ENCODE peak calls at places on chromosome 16, in eight cellular contexts. One of them, this sample, is unnamed.
A peak's percentile ranks its signal among the peaks of the same experiment; 100 is the strongest.

GRCh38 chr16:30837904-30838303 is 50.9 kb upstream of the ZNF629 start:
- DNase-seq in right atrium auricular region: no peak
- DNase-seq in ascending aorta: no peak
- DNase-seq in AG04449: no peak
- DNase-seq in MM.1S: no peak
- DNase-seq in body of pancreas: no peak
- DNase-seq in astrocyte of the cerebellum: no peak
- DNase-seq in PC-3: peak; percentile 62
- DNase-seq in this sample: no peak

GRCh38 chr16:27214084-27214961 is 11.0 kb downstream of the KDM8 start:
- DNase-seq in right atrium auricular region: no peak
- DNase-seq in ascending aorta: no peak
- DNase-seq in AG04449: no peak
- DNase-seq in MM.1S: no peak
- DNase-seq in body of pancreas: peak; percentile 80
- DNase-seq in astrocyte of the cerebellum: no peak
- DNase-seq in PC-3: no peak
- DNase-seq in this sample: no peak

GRCh38 chr16:51149721-51150158 is 1.3 kb downstream of the SALL1 start:
- DNase-seq in right atrium auricular region: no peak
- DNase-seq in ascending aorta: no peak
- DNase-seq in AG04449: no peak
- DNase-seq in MM.1S: no peak
- DNase-seq in body of pancreas: no peak
- DNase-seq in astrocyte of the cerebellum: no peak
- DNase-seq in PC-3: no peak
- DNase-seq in this sample: no peak

GRCh38 chr16:65833171-65833871 is 533.2 kb upstream of the CDH5 start:
- DNase-seq in right atrium auricular region: peak; percentile 16
- DNase-seq in ascending aorta: no peak
- DNase-seq in AG04449: peak; percentile 59
- DNase-seq in MM.1S: no peak
- DNase-seq in body of pancreas: no peak
- DNase-seq in astrocyte of the cerebellum: peak; percentile 35
- DNase-seq in PC-3: peak; percentile 69
- DNase-seq in this sample: no peak

GRCh38 chr16:3012828-3013420 is at the start of gene CLDN9:
- DNase-seq in right atrium auricular region: no peak
- DNase-seq in ascending aorta: no peak
- DNase-seq in AG04449: no peak
- DNase-seq in MM.1S: peak; percentile 54
- DNase-seq in body of pancreas: peak; percentile 74
- DNase-seq in astrocyte of the cerebellum: no peak
- DNase-seq in PC-3: peak; percentile 58
- DNase-seq in this sample: no peak

GRCh38 chr16:88322500-88322970 is 60.2 kb upstream of the ZNF469 start:
- DNase-seq in right atrium auricular region: no peak
- DNase-seq in ascending aorta: no peak
- DNase-seq in AG04449: no peak
- DNase-seq in MM.1S: no peak
- DNase-seq in body of pancreas: no peak
- DNase-seq in astrocyte of the cerebellum: no peak
- DNase-seq in PC-3: no peak
- DNase-seq in this sample: no peak

GRCh38 chr16:21263640-21264211 is 14.4 kb downstream of the CRYM start:
- DNase-seq in right atrium auricular region: no peak
- DNase-seq in ascending aorta: peak; percentile 46
- DNase-seq in AG04449: no peak
- DNase-seq in MM.1S: peak; percentile 33
- DNase-seq in body of pancreas: no peak
- DNase-seq in astrocyte of the cerebellum: no peak
- DNase-seq in PC-3: no peak
- DNase-seq in this sample: no peak

GRCh38 chr16:81838794-81839193 is 59.7 kb downstream of the PLCG2 start:
- DNase-seq in right atrium auricular region: no peak
- DNase-seq in ascending aorta: no peak
- DNase-seq in AG04449: no peak
- DNase-seq in MM.1S: no peak
- DNase-seq in body of pancreas: no peak
- DNase-seq in astrocyte of the cerebellum: no peak
- DNase-seq in PC-3: peak; percentile 63
- DNase-seq in this sample: peak; percentile 15

GRCh38 chr16:82983390-82983789 is 356.6 kb downstream of the CDH13 start:
- DNase-seq in right atrium auricular region: no peak
- DNase-seq in ascending aorta: no peak
- DNase-seq in AG04449: no peak
- DNase-seq in MM.1S: no peak
- DNase-seq in body of pancreas: no peak
- DNase-seq in astrocyte of the cerebellum: no peak
- DNase-seq in PC-3: no peak
- DNase-seq in this sample: no peak

GRCh38 chr16:22075043-22075757 is 17.1 kb upstream of the VWA3A start:
- DNase-seq in right atrium auricular region: no peak
- DNase-seq in ascending aorta: no peak
- DNase-seq in AG04449: no peak
- DNase-seq in MM.1S: no peak
- DNase-seq in body of pancreas: no peak
- DNase-seq in astrocyte of the cerebellum: no peak
- DNase-seq in PC-3: peak; percentile 30
- DNase-seq in this sample: no peak

GRCh38 chr16:1381655-1382406 is 30.1 kb downstream of the GNPTG start:
- DNase-seq in right atrium auricular region: no peak
- DNase-seq in ascending aorta: no peak
- DNase-seq in AG04449: no peak
- DNase-seq in MM.1S: no peak
- DNase-seq in body of pancreas: no peak
- DNase-seq in astrocyte of the cerebellum: no peak
- DNase-seq in PC-3: no peak
- DNase-seq in this sample: no peak

GRCh38 chr16:751152-752007 is 9.2 kb upstream of the MSLN start:
- DNase-seq in right atrium auricular region: no peak
- DNase-seq in ascending aorta: no peak
- DNase-seq in AG04449: no peak
- DNase-seq in MM.1S: no peak
- DNase-seq in body of pancreas: no peak
- DNase-seq in astrocyte of the cerebellum: no peak
- DNase-seq in PC-3: no peak
- DNase-seq in this sample: no peak

GRCh38 chr16:56357765-56358322 is 67.5 kb downstream of the AMFR start:
- DNase-seq in right atrium auricular region: peak; percentile 57
- DNase-seq in ascending aorta: peak; percentile 66
- DNase-seq in AG04449: no peak
- DNase-seq in MM.1S: no peak
- DNase-seq in body of pancreas: no peak
- DNase-seq in astrocyte of the cerebellum: no peak
- DNase-seq in PC-3: no peak
- DNase-seq in this sample: no peak

GRCh38 chr16:12901597-12902436 is at the start of gene SHISA9:
- DNase-seq in right atrium auricular region: no peak
- DNase-seq in ascending aorta: no peak
- DNase-seq in AG04449: no peak
- DNase-seq in MM.1S: no peak
- DNase-seq in body of pancreas: no peak
- DNase-seq in astrocyte of the cerebellum: no peak
- DNase-seq in PC-3: no peak
- DNase-seq in this sample: no peak

GRCh38 chr16:12900599-12901203 is 697 bp upstream of the SHISA9 start:
- DNase-seq in right atrium auricular region: no peak
- DNase-seq in ascending aorta: no peak
- DNase-seq in AG04449: no peak
- DNase-seq in MM.1S: no peak
- DNase-seq in body of pancreas: no peak
- DNase-seq in astrocyte of the cerebellum: no peak
- DNase-seq in PC-3: no peak
- DNase-seq in this sample: no peak

GRCh38 chr16:12902511-12903324 is 1.3 kb downstream of the SHISA9 start:
- DNase-seq in right atrium auricular region: no peak
- DNase-seq in ascending aorta: no peak
- DNase-seq in AG04449: no peak
- DNase-seq in MM.1S: no peak
- DNase-seq in body of pancreas: no peak
- DNase-seq in astrocyte of the cerebellum: no peak
- DNase-seq in PC-3: no peak
- DNase-seq in this sample: no peak

GRCh38 chr16:12899529-12900168 is 1.7 kb upstream of the SHISA9 start:
- DNase-seq in right atrium auricular region: no peak
- DNase-seq in ascending aorta: no peak
- DNase-seq in AG04449: no peak
- DNase-seq in MM.1S: no peak
- DNase-seq in body of pancreas: no peak
- DNase-seq in astrocyte of the cerebellum: no peak
- DNase-seq in PC-3: peak; percentile 74
- DNase-seq in this sample: no peak

DNA sequence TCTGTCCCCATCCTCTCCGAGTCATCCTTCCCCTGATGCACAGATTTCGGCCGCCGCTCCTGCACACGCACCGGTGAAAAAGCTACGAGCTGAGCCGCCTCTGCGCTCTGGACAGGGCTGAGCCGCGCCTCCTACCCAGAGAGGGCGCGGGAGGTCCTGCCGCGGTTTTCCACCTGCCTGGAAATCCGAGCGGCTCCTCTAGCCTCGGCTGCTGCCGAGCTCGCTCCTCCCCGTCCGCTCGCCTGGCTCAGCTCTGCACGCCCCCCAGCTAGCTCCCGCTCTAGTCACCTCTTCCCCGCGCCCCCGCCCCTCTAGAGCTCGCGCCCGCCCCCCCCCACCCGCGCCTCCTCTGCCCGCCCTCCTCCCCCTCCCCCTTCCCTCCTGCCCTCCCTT is 198 bp upstream of the SHISA9 start:
- DNase-seq in right atrium auricular region: no peak
- DNase-seq in ascending aorta: no peak
- DNase-seq in AG04449: no peak
- DNase-seq in MM.1S: no peak
- DNase-seq in body of pancreas: peak; percentile 15
- DNase-seq in astrocyte of the cerebellum: no peak
- DNase-seq in PC-3: no peak
- DNase-seq in this sample: no peak
- H3K4me3 ChIP-seq in right atrium auricular region: no peak overlapping the region
- H3K4me3 ChIP-seq in ascending aorta: peak overlapping the region; percentile 54
- H3K4me3 ChIP-seq in AG04449: no peak overlapping the region
- H3K4me3 ChIP-seq in MM.1S: no peak overlapping the region
- H3K4me3 ChIP-seq in body of pancreas: no peak overlapping the region
- H3K4me3 ChIP-seq in astrocyte of the cerebellum: no peak overlapping the region
- H3K4me3 ChIP-seq in PC-3: no peak overlapping the region
- H3K4me3 ChIP-seq in this sample: peak overlapping the region; percentile 20

DNA sequence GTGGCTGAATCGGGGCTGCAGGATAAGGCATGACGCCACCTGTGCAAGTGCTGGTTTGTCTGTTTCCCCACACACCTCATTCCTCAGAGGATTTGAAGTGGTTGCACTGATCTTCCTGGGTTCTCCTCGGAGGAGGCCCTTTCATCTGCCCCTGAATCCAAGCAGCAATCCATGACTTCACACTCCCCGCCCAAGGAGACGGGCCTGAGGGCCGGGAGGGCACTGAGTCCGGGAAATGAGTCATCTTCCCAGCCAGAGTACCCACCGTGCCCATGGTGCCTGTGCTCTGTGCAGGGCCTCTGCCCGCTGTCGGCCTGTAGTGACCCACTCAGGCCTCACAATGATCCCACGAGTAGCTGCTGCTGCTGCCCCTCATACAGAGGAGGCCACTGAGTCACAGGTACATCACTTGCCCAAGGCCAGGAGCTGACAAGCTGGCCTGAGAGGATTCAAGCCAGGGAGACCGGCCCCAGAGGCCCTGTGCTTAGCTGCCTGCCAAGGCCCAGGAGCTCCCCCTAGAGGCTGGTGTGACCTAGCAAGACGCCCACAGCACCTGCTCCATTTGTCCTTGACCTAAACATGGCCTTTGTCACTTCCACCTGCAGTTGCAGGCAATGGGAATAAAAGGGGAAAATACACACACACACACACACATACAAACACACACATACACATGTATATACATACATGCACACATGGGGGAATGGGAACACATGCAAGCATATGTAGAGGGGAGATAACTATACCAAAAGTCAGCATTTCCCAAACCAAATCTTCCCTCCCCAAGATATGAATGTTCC is 240.0 kb downstream of the C16orf95 start:
- DNase-seq in right atrium auricular region: no peak
- DNase-seq in ascending aorta: no peak
- DNase-seq in AG04449: no peak
- DNase-seq in MM.1S: peak; percentile 9
- DNase-seq in body of pancreas: peak; percentile 82
- DNase-seq in astrocyte of the cerebellum: no peak
- DNase-seq in PC-3: peak; percentile 65
- DNase-seq in this sample: no peak
- TF ChIP-seq CTCF in right atrium auricular region: no peak
- TF ChIP-seq CTCF in ascending aorta: peak; percentile 51
- TF ChIP-seq CTCF in AG04449: peak; percentile 75
- TF ChIP-seq CTCF in MM.1S: peak; percentile 42
- TF ChIP-seq CTCF in body of pancreas: peak; percentile 61
- TF ChIP-seq CTCF in astrocyte of the cerebellum: peak; percentile 56
- TF ChIP-seq CTCF in PC-3: peak; percentile 81
- TF ChIP-seq CTCF in this sample: peak; percentile 83

GRCh38 chr16:57797526-57798266 is 4.6 kb downstream of the KIFC3 start:
- DNase-seq in right atrium auricular region: no peak
- DNase-seq in ascending aorta: no peak
- DNase-seq in AG04449: no peak
- DNase-seq in MM.1S: peak; percentile 73
- DNase-seq in body of pancreas: peak; percentile 82
- DNase-seq in astrocyte of the cerebellum: no peak
- DNase-seq in PC-3: peak; percentile 73
- DNase-seq in this sample: no peak
- H3K4me3 ChIP-seq in right atrium auricular region: no peak overlapping the region
- H3K4me3 ChIP-seq in ascending aorta: no peak overlapping the region
- H3K4me3 ChIP-seq in AG04449: no peak overlapping the region
- H3K4me3 ChIP-seq in MM.1S: peak overlapping the region; percentile 78
- H3K4me3 ChIP-seq in body of pancreas: peak overlapping the region; percentile 23
- H3K4me3 ChIP-seq in astrocyte of the cerebellum: peak overlapping the region; percentile 12
- H3K4me3 ChIP-seq in PC-3: peak overlapping the region; percentile 59
- H3K4me3 ChIP-seq in this sample: peak overlapping the region; percentile 14

DNA sequence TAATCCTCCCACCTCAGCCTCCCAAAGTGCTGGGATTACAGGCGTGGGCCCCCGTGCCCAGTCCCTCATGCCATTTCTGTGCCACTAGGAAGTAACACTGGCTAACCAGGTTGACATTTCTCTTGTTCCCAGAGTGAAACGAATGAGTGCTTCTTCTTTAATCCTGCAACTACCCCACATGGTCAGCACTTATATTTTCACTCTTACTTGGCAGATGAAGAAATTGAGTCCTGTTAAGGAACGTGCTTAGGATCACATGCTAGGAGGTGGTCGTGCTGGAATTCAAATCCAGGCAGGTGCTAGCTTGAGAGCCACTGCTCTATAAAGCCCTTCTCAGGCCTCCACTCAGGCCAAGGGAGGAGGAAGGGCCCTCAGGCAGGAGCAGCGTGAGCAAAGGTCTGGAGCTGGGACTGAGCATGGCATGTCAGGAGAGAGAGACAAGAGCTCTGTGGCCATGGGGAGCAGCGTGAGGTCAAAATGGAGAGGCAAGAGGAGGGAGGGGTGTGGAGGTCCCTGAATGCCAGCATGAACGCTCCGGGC is 18.5 kb upstream of the RMI2 start:
- DNase-seq in right atrium auricular region: no peak
- DNase-seq in ascending aorta: no peak
- DNase-seq in AG04449: no peak
- DNase-seq in MM.1S: no peak
- DNase-seq in body of pancreas: no peak
- DNase-seq in astrocyte of the cerebellum: no peak
- DNase-seq in PC-3: no peak
- DNase-seq in this sample: no peak
- TF ChIP-seq CTCF in right atrium auricular region: no peak
- TF ChIP-seq CTCF in ascending aorta: no peak
- TF ChIP-seq CTCF in AG04449: no peak
- TF ChIP-seq CTCF in MM.1S: no peak
- TF ChIP-seq CTCF in body of pancreas: no peak
- TF ChIP-seq CTCF in astrocyte of the cerebellum: no peak
- TF ChIP-seq CTCF in PC-3: no peak
- TF ChIP-seq CTCF in this sample: no peak

GRCh38 chr16:66881964-66882508 is 1.7 kb downstream of the PDP2 start:
- DNase-seq in right atrium auricular region: no peak
- DNase-seq in ascending aorta: no peak
- DNase-seq in AG04449: no peak
- DNase-seq in MM.1S: no peak
- DNase-seq in body of pancreas: no peak
- DNase-seq in astrocyte of the cerebellum: no peak
- DNase-seq in PC-3: no peak
- DNase-seq in this sample: no peak
- H3K4me3 ChIP-seq in right atrium auricular region: no peak overlapping the region
- H3K4me3 ChIP-seq in ascending aorta: no peak overlapping the region
- H3K4me3 ChIP-seq in AG04449: no peak overlapping the region
- H3K4me3 ChIP-seq in MM.1S: no peak overlapping the region
- H3K4me3 ChIP-seq in body of pancreas: no peak overlapping the region
- H3K4me3 ChIP-seq in astrocyte of the cerebellum: no peak overlapping the region
- H3K4me3 ChIP-seq in PC-3: no peak overlapping the region
- H3K4me3 ChIP-seq in this sample: no peak overlapping the region

This sample was measured in retinal pigment epithelial cell.